ENCODE peak calls at places on chromosomes 4 and X, in five cellular contexts. One of them, this sample, is unnamed.

GRCh38 chr4:32462944-32463343 is 1742.8 kb downstream of the PCDH7 start:
- DNase-seq in SK-N-SH: no peak
- DNase-seq in CD8-positive, alpha-beta T cell: no peak
- DNase-seq in cardiac muscle cell: peak; percentile 49
- DNase-seq in HCT116: peak; percentile 27
- DNase-seq in this sample: peak; percentile 14

GRCh38 chr4:83348074-83348473 is 13.4 kb upstream of the HPSE start:
- DNase-seq in SK-N-SH: no peak
- DNase-seq in CD8-positive, alpha-beta T cell: no peak
- DNase-seq in cardiac muscle cell: no peak
- DNase-seq in HCT116: no peak
- DNase-seq in this sample: no peak

GRCh38 chr4:88017516-88018302 is 10.3 kb downstream of the PKD2 start:
- DNase-seq in SK-N-SH: no peak
- DNase-seq in CD8-positive, alpha-beta T cell: no peak
- DNase-seq in cardiac muscle cell: peak; percentile 97
- DNase-seq in HCT116: no peak
- DNase-seq in this sample: no peak

GRCh38 chrX:30275498-30275897 is 28.6 kb downstream of the MAGEB1 start:
- DNase-seq in SK-N-SH: no peak
- DNase-seq in CD8-positive, alpha-beta T cell: no peak
- DNase-seq in cardiac muscle cell: peak; percentile 38
- DNase-seq in HCT116: peak; percentile 15
- DNase-seq in this sample: peak; percentile 19

GRCh38 chrX:118325453-118325852 is 20.5 kb upstream of the WDR44 start:
- DNase-seq in SK-N-SH: no peak
- DNase-seq in CD8-positive, alpha-beta T cell: no peak
- DNase-seq in cardiac muscle cell: peak; percentile 4
- DNase-seq in HCT116: no peak
- DNase-seq in this sample: peak; percentile 20

GRCh38 chrX:42680651-42681050 is 97.3 kb downstream of the PPP1R2C start:
- DNase-seq in SK-N-SH: no peak
- DNase-seq in CD8-positive, alpha-beta T cell: no peak
- DNase-seq in cardiac muscle cell: peak; percentile 78
- DNase-seq in HCT116: no peak
- DNase-seq in this sample: peak; percentile 95

GRCh38 chr4:11228575-11228974 is 200.1 kb downstream of the HS3ST1 start:
- DNase-seq in SK-N-SH: no peak
- DNase-seq in CD8-positive, alpha-beta T cell: no peak
- DNase-seq in cardiac muscle cell: peak; percentile 20
- DNase-seq in HCT116: no peak
- DNase-seq in this sample: no peak

GRCh38 chr4:3792813-3793212 is 26.6 kb downstream of the ADRA2C start:
- DNase-seq in SK-N-SH: peak; percentile 72
- DNase-seq in CD8-positive, alpha-beta T cell: no peak
- DNase-seq in cardiac muscle cell: no peak
- DNase-seq in HCT116: no peak
- DNase-seq in this sample: peak; percentile 48

DNA sequence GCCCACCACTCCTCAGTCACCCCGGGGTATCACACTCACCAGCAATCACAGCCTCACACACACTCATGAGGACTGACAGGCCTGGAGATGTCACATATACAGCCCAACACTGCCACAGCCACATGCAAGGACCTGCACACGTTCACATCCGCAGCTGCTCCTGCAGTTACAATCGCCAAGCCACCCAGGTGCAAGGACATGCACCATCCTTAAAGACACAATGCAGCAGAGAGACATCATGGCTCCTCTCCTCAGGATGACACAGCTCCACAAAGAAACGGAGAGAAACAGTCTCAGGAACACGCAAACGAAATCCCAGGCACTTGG is 1.1 kb downstream of the PCSK1N start:
- DNase-seq in SK-N-SH: peak; percentile 44
- DNase-seq in CD8-positive, alpha-beta T cell: no peak
- DNase-seq in cardiac muscle cell: no peak
- DNase-seq in HCT116: no peak
- DNase-seq in this sample: no peak
- H3K4me3 ChIP-seq in SK-N-SH: peak overlapping the region; percentile 63
- H3K4me3 ChIP-seq in CD8-positive, alpha-beta T cell: no peak overlapping the region
- H3K4me3 ChIP-seq in cardiac muscle cell: no peak overlapping the region
- H3K4me3 ChIP-seq in HCT116: no peak overlapping the region
- H3K4me3 ChIP-seq in this sample: no peak overlapping the region

GRCh38 chr4:105194328-105195231 is 47.9 kb downstream of the TET2 start:
- DNase-seq in SK-N-SH: no peak
- DNase-seq in CD8-positive, alpha-beta T cell: no peak
- DNase-seq in cardiac muscle cell: no peak
- DNase-seq in HCT116: no peak
- DNase-seq in this sample: peak; percentile 27

GRCh38 chr4:105189855-105190650 is 43.4 kb downstream of the TET2 start:
- DNase-seq in SK-N-SH: no peak
- DNase-seq in CD8-positive, alpha-beta T cell: no peak
- DNase-seq in cardiac muscle cell: no peak
- DNase-seq in HCT116: no peak
- DNase-seq in this sample: no peak

GRCh38 chr4:105191621-105192210 is 45.0 kb downstream of the TET2 start:
- DNase-seq in SK-N-SH: no peak
- DNase-seq in CD8-positive, alpha-beta T cell: no peak
- DNase-seq in cardiac muscle cell: peak; percentile 27
- DNase-seq in HCT116: no peak
- DNase-seq in this sample: peak; percentile 68

GRCh38 chr4:105192910-105193309 is 46.2 kb downstream of the TET2 start:
- DNase-seq in SK-N-SH: no peak
- DNase-seq in CD8-positive, alpha-beta T cell: no peak
- DNase-seq in cardiac muscle cell: no peak
- DNase-seq in HCT116: no peak
- DNase-seq in this sample: no peak

GRCh38 chr4:105192474-105192873 is 45.8 kb downstream of the TET2 start:
- DNase-seq in SK-N-SH: no peak
- DNase-seq in CD8-positive, alpha-beta T cell: no peak
- DNase-seq in cardiac muscle cell: no peak
- DNase-seq in HCT116: no peak
- DNase-seq in this sample: no peak
- H3K4me1 ChIP-seq in SK-N-SH: no peaks in the 10 kb centered on the region
- H3K4me1 ChIP-seq in CD8-positive, alpha-beta T cell: no peaks in the 10 kb centered on the region
- H3K4me1 ChIP-seq in cardiac muscle cell: peaks cover 36% of the 10 kb centered on the region
- H3K4me1 ChIP-seq in HCT116: no peaks in the 10 kb centered on the region
- H3K4me1 ChIP-seq in this sample: peaks cover 37% of the 10 kb centered on the region

GRCh38 chrX:111876646-111877045 is 665 bp downstream of the TRPC5OS start:
- DNase-seq in SK-N-SH: no peak
- DNase-seq in CD8-positive, alpha-beta T cell: no peak
- DNase-seq in cardiac muscle cell: no peak
- DNase-seq in HCT116: no peak
- DNase-seq in this sample: no peak

GRCh38 chrX:111877681-111878080 is 1.7 kb downstream of the TRPC5OS start:
- DNase-seq in SK-N-SH: no peak
- DNase-seq in CD8-positive, alpha-beta T cell: no peak
- DNase-seq in cardiac muscle cell: no peak
- DNase-seq in HCT116: no peak
- DNase-seq in this sample: no peak

GRCh38 chrX:111880735-111881134 is 4.8 kb downstream of the TRPC5OS start:
- DNase-seq in SK-N-SH: no peak
- DNase-seq in CD8-positive, alpha-beta T cell: no peak
- DNase-seq in cardiac muscle cell: no peak
- DNase-seq in HCT116: no peak
- DNase-seq in this sample: no peak

GRCh38 chrX:111886678-111887077 is 10.7 kb downstream of the TRPC5OS start:
- DNase-seq in SK-N-SH: no peak
- DNase-seq in CD8-positive, alpha-beta T cell: no peak
- DNase-seq in cardiac muscle cell: no peak
- DNase-seq in HCT116: no peak
- DNase-seq in this sample: no peak

GRCh38 chrX:111881715-111882114 is 5.7 kb downstream of the TRPC5OS start:
- DNase-seq in SK-N-SH: no peak
- DNase-seq in CD8-positive, alpha-beta T cell: no peak
- DNase-seq in cardiac muscle cell: no peak
- DNase-seq in HCT116: no peak
- DNase-seq in this sample: no peak
- H3K4me3 ChIP-seq in SK-N-SH: no peak overlapping the region
- H3K4me3 ChIP-seq in CD8-positive, alpha-beta T cell: no peak overlapping the region
- H3K4me3 ChIP-seq in cardiac muscle cell: no peak overlapping the region
- H3K4me3 ChIP-seq in HCT116: no peak overlapping the region
- H3K4me3 ChIP-seq in this sample: no peak overlapping the region

GRCh38 chr4:8439168-8439567 is 1.4 kb downstream of the ACOX3 start:
- DNase-seq in SK-N-SH: no peak
- DNase-seq in CD8-positive, alpha-beta T cell: no peak
- DNase-seq in cardiac muscle cell: no peak
- DNase-seq in HCT116: no peak
- DNase-seq in this sample: no peak

GRCh38 chr4:8441499-8442091 is 1.0 kb downstream of the TRMT44 start:
- DNase-seq in SK-N-SH: no peak
- DNase-seq in CD8-positive, alpha-beta T cell: no peak
- DNase-seq in cardiac muscle cell: no peak
- DNase-seq in HCT116: no peak
- DNase-seq in this sample: no peak

GRCh38 chr4:8438743-8439142 is 1.8 kb downstream of the ACOX3 start:
- DNase-seq in SK-N-SH: no peak
- DNase-seq in CD8-positive, alpha-beta T cell: no peak
- DNase-seq in cardiac muscle cell: no peak
- DNase-seq in HCT116: no peak
- DNase-seq in this sample: no peak

GRCh38 chr4:8440491-8441311 is at the start of the genes ACOX3 and TRMT44:
- DNase-seq in SK-N-SH: peak; percentile 96
- DNase-seq in CD8-positive, alpha-beta T cell: peak; percentile 98
- DNase-seq in cardiac muscle cell: peak; percentile 96
- DNase-seq in HCT116: peak; percentile 78
- DNase-seq in this sample: peak; percentile 69

DNA sequence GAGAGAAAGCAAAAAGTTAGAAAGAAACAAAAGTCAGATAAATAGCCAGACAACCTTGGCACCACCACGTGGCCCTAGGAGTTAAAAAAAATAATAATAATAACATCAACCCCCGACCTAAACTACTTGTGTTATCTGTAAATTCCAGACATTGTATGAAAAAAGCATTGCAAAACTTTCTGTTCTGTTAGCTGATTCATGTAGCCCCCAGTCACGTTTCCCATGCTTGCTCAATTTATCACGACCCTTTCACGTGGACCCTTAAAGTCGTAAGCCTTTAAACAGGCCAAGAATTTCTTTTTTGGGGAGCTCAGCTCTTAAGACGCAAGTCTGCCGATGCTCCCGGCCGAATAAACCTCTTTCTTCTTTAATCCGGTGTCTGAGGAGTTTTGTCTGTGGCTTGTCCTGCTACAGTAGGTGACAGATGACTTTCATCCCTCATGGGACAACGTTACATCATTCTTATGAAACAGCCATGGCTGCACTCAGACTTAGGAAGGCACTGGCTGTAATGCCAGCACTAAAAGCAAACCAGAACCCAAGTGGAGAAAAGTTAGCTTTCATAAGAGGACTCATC is 521 bp downstream of the ACOX3 start:
- DNase-seq in SK-N-SH: no peak
- DNase-seq in CD8-positive, alpha-beta T cell: no peak
- DNase-seq in cardiac muscle cell: peak; percentile 47
- DNase-seq in HCT116: no peak
- DNase-seq in this sample: no peak
- H3K4me1 ChIP-seq in SK-N-SH: peaks cover 21% of the 10 kb centered on the region
- H3K4me1 ChIP-seq in CD8-positive, alpha-beta T cell: peaks cover 54% of the 10 kb centered on the region
- H3K4me1 ChIP-seq in cardiac muscle cell: peaks cover 57% of the 10 kb centered on the region
- H3K4me1 ChIP-seq in HCT116: peaks cover 11% of the 10 kb centered on the region
- H3K4me1 ChIP-seq in this sample: peaks cover 8% of the 10 kb centered on the region

GRCh38 chrX:39476596-39476995 is 621.2 kb downstream of the BCOR start:
- DNase-seq in SK-N-SH: no peak
- DNase-seq in CD8-positive, alpha-beta T cell: no peak
- DNase-seq in cardiac muscle cell: no peak
- DNase-seq in HCT116: no peak
- DNase-seq in this sample: no peak

GRCh38 chrX:39475372-39475771 is 622.4 kb downstream of the BCOR start:
- DNase-seq in SK-N-SH: no peak
- DNase-seq in CD8-positive, alpha-beta T cell: no peak
- DNase-seq in cardiac muscle cell: no peak
- DNase-seq in HCT116: no peak
- DNase-seq in this sample: no peak

GRCh38 chrX:39477438-39478120 is 620.2 kb downstream of the BCOR start:
- DNase-seq in SK-N-SH: no peak
- DNase-seq in CD8-positive, alpha-beta T cell: no peak
- DNase-seq in cardiac muscle cell: peak; percentile 64
- DNase-seq in HCT116: no peak
- DNase-seq in this sample: peak; percentile 30

GRCh38 chrX:39479856-39480255 is 617.9 kb downstream of the BCOR start:
- DNase-seq in SK-N-SH: no peak
- DNase-seq in CD8-positive, alpha-beta T cell: no peak
- DNase-seq in cardiac muscle cell: no peak
- DNase-seq in HCT116: no peak
- DNase-seq in this sample: no peak

DNA sequence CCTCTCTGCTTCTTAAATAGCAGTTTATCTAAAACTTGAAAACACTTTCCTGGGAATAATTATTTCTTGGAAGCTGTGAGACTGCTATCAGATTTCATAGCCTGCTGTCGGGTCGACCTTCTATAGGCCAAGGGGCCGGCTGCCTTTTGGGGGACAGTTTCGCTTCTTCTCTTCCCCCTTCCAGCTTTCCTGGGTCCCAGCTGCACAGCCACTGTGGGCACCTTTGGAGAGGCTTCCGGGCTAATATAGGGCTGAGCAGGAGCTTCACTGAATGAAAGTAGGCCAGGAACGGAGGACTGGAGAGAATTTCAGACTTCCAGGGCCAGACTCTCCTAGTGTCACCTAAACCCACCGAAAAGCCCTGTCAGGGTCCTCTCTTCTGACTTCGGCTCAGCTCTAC is 620.7 kb downstream of the BCOR start:
- DNase-seq in SK-N-SH: no peak
- DNase-seq in CD8-positive, alpha-beta T cell: no peak
- DNase-seq in cardiac muscle cell: no peak
- DNase-seq in HCT116: no peak
- DNase-seq in this sample: no peak
- H3K4me3 ChIP-seq in SK-N-SH: no peak overlapping the region
- H3K4me3 ChIP-seq in CD8-positive, alpha-beta T cell: no peak overlapping the region
- H3K4me3 ChIP-seq in cardiac muscle cell: no peak overlapping the region
- H3K4me3 ChIP-seq in HCT116: no peak overlapping the region
- H3K4me3 ChIP-seq in this sample: no peak overlapping the region

GRCh38 chr4:39947963-39948362 is 29.7 kb downstream of the PDS5A start:
- DNase-seq in SK-N-SH: no peak
- DNase-seq in CD8-positive, alpha-beta T cell: no peak
- DNase-seq in cardiac muscle cell: no peak
- DNase-seq in HCT116: no peak
- DNase-seq in this sample: no peak
- H3K4me1 ChIP-seq in SK-N-SH: peaks cover 12% of the 10 kb centered on the region
- H3K4me1 ChIP-seq in CD8-positive, alpha-beta T cell: peaks cover 13% of the 10 kb centered on the region
- H3K4me1 ChIP-seq in cardiac muscle cell: no peaks in the 10 kb centered on the region
- H3K4me1 ChIP-seq in HCT116: no peaks in the 10 kb centered on the region
- H3K4me1 ChIP-seq in this sample: peaks cover 7% of the 10 kb centered on the region

DNA sequence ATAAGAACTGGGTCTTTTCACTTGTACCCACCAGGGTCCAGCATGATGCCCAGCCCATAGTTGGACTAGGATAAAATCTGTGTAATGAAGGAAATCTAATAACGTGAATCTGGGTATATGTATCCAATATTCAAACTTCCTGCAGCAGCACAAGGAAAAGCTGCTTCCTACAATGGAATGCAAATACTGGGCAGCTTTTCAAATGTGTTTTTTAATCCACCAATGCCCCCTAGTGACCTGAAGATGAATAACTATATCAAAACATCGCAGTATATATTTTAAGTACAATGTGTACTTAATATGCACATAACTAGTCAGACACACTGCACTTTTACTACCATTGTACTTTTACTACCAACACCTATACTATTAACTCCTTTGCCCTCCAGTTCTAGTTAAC is 5.3 kb downstream of the APOO start:
- DNase-seq in SK-N-SH: peak; percentile 53
- DNase-seq in CD8-positive, alpha-beta T cell: no peak
- DNase-seq in cardiac muscle cell: peak; percentile 75
- DNase-seq in HCT116: no peak
- DNase-seq in this sample: peak; percentile 26
- H3K4me3 ChIP-seq in SK-N-SH: peak overlapping the region; percentile 25
- H3K4me3 ChIP-seq in CD8-positive, alpha-beta T cell: no peak overlapping the region
- H3K4me3 ChIP-seq in cardiac muscle cell: no peak overlapping the region
- H3K4me3 ChIP-seq in HCT116: no peak overlapping the region
- H3K4me3 ChIP-seq in this sample: no peak overlapping the region